ENCODE peak calls at places on chromosomes 12 and 14, in five cellular contexts. V is cardiac muscle cell, G is transverse colon, O is sigmoid colon, U is aorta. F is an unnamed sample.
A peak's percentile ranks its signal among the peaks of the same experiment; 100 is the strongest.

GRCh38 chr14:56181666-56182065 is 63.5 kb downstream of the PELI2 start:
- DNase-seq in V (no peak), G (no peak), O (no peak), U (no peak), F (no peak)

GRCh38 chr12:78680596-78680995 is 184.0 kb upstream of the SYT1 start:
- DNase-seq in V (no peak), G (no peak), O (no peak), U (no peak), F (no peak)

GRCh38 chr14:96391293-96392118 is 422 bp upstream of the AK7 start:
- DNase-seq in V (peak; percentile 98), G (peak; percentile 99), O (peak; percentile 98), U (peak; percentile 98), F (peak; percentile 100)

GRCh38 chr12:127998936-127999467 is 268.0 kb upstream of the TMEM132C start:
- DNase-seq in V (no peak), G (no peak), O (no peak), U (no peak), F (no peak)

GRCh38 chr12:121628037-121628436 is 1.7 kb downstream of the ORAI1 start:
- DNase-seq in V (no peak), G (peak; percentile 55), O (no peak), U (no peak), F (peak; percentile 80)

GRCh38 chr12:21941522-21942376 is 523 bp upstream of the ABCC9 start:
- DNase-seq in V (peak; percentile 58), G (peak; percentile 45), O (peak; percentile 87), U (peak; percentile 72), F (peak; percentile 72)

GRCh38 chr14:74663884-74664283 is 49.0 kb downstream of the AREL1 start:
- DNase-seq in V (no peak), G (no peak), O (peak; percentile 76), U (no peak), F (no peak)

GRCh38 chr12:121578230-121579189 is 2.3 kb downstream of the KDM2B start:
- DNase-seq in V (peak; percentile 48), G (peak; percentile 19), O (peak; percentile 74), U (peak; percentile 64), F (peak; percentile 87)

GRCh38 chr12:42296503-42297109 is 29.3 kb downstream of the ZCRB1 start:
- DNase-seq in V (peak; percentile 18), G (no peak), O (no peak), U (no peak), F (no peak)

GRCh38 chr12:46500673-46501072 is 128.1 kb upstream of the SLC38A2 start:
- DNase-seq in V (no peak), G (no peak), O (no peak), U (no peak), F (no peak)

GRCh38 chr14:90677484-90678045 is 138.7 kb downstream of the TTC7B start:
- DNase-seq in V (peak; percentile 80), G (no peak), O (no peak), U (no peak), F (no peak)

GRCh38 chr12:88328056-88328455 is 185.9 kb downstream of the TMTC3 start:
- DNase-seq in V (no peak), G (no peak), O (no peak), U (no peak), F (no peak)

GRCh38 chr14:81247271-81247766 is 26.6 kb upstream of the GTF2A1 start:
- DNase-seq in V (no peak), G (no peak), O (no peak), U (no peak), F (peak; percentile 61)

GRCh38 chr12:108653082-108653516 is 19.4 kb upstream of the SELPLG start:
- DNase-seq in V (no peak), G (no peak), O (no peak), U (no peak), F (no peak)

GRCh38 chr12:89657090-89657489 is 51.5 kb downstream of the ATP2B1 start:
- DNase-seq in V (no peak), G (no peak), O (no peak), U (no peak), F (no peak)

GRCh38 chr12:6078378-6079083 is 45.9 kb downstream of the VWF start:
- DNase-seq in V (peak; percentile 53), G (no peak), O (no peak), U (no peak), F (peak; percentile 43)

DNA sequence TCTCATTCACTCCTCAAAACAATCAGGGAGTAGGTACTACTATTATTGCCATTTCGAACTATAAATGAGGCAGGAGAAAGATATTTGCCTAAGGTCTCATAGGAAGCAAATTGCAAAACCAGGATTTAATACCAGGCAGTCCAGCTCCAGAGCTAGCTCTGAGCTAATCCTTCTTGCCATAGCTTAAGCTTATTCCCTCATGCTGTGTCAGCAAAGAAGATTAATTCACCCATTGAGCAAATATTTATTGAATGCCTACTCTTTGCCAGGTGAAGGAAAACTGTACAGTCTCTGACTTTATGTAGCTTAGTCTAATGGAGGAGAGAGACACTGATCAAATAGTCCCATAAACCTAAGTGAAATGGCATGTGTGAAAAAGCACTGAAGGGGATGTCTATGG is 19.5 kb downstream of the KCNA5 start:
- DNase-seq in V (no peak), G (no peak), O (no peak), U (no peak), F (no peak)
- H3K4me1 ChIP-seq in V (peaks cover 46% of the 10 kb centered on the region), G (no peaks in the 10 kb centered on the region), O (no peaks in the 10 kb centered on the region), U (no peaks in the 10 kb centered on the region), F (no peaks in the 10 kb centered on the region)

DNA sequence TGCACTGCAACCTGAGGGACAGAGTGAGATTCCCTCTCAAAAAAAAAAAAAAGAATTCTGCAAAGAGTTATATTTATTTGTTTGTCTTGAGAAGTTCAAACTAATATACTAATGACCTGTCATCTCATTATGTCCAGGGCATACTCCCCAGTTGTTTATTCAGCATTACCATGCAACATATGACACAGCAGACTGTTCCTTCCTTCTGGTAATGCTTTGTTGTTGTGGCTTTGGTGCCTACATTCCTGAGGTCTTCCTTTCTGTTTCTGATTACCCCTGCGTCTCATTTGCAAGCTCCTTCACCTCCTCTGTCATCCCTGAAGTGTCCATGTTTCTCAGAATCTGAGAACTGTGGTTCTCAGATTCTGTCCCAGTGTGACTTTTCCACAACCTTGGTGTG is 55.3 kb downstream of the DERA start:
- DNase-seq in V (peak; percentile 17), G (no peak), O (no peak), U (no peak), F (no peak)
- H3K4me1 ChIP-seq in V (no peaks in the 10 kb centered on the region), G (no peaks in the 10 kb centered on the region), O (no peaks in the 10 kb centered on the region), U (no peaks in the 10 kb centered on the region), F (no peaks in the 10 kb centered on the region)

GRCh38 chr14:36066636-36067035 is 109.9 kb downstream of the PTCSC3 start:
- DNase-seq in V (no peak), G (no peak), O (no peak), U (no peak), F (no peak)

GRCh38 chr14:36070056-36071043 is 106.2 kb downstream of the PTCSC3 start:
- DNase-seq in V (peak; percentile 71), G (peak; percentile 54), O (no peak), U (no peak), F (no peak)

GRCh38 chr14:36067428-36068187 is 108.9 kb downstream of the PTCSC3 start:
- DNase-seq in V (no peak), G (no peak), O (no peak), U (no peak), F (no peak)

GRCh38 chr14:36069535-36069900 is 107.0 kb downstream of the PTCSC3 start:
- DNase-seq in V (peak; percentile 43), G (no peak), O (no peak), U (no peak), F (no peak)

DNA sequence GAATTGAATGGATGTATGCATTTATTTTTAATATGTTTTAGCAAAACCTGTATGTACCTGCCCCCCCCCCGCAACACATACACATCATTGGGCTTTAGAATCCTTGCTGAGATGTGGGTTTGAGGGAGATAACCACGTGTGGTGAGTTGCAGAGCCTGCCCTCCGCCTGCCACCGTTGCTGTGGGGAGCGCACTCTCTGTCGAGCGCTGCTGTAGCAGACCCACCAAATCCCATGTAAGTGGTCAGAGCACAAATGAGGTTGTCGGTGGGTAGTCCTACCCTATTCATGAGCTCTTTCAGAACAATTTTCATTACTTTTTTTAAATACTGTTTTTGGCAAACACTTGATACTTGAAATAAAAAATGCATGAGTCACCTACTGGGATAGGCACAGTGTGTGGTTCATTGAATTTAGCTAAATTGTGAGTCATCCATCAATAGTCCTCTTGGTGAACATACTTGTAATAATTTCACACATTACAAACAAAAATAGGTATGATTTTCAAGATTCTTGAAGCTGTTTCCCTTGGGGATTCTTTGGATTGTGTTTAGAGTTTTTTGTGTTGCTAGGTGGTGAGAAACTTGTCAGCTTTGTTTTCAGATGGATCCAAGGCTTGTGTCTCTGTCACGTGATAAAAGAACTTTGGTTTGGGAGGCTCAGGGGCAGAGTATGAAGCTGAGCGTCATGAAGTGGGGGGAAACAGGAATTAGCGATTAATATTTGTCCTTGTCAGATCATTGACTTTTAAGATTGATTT is 107.6 kb downstream of the PTCSC3 start:
- DNase-seq in V (peak; percentile 1), G (no peak), O (no peak), U (no peak), F (no peak)
- H3K4me1 ChIP-seq in V (no peaks in the 10 kb centered on the region), G (no peaks in the 10 kb centered on the region), O (no peaks in the 10 kb centered on the region), U (peaks cover 4% of the 10 kb centered on the region), F (no peaks in the 10 kb centered on the region)

GRCh38 chr12:52613363-52614030 is 4.9 kb downstream of the KRT73 start:
- DNase-seq in V (no peak), G (no peak), O (no peak), U (no peak), F (no peak)

GRCh38 chr12:52615912-52616311 is 2.4 kb downstream of the KRT73 start:
- DNase-seq in V (no peak), G (no peak), O (no peak), U (no peak), F (no peak)

GRCh38 chr12:52616680-52617402 is 1.5 kb downstream of the KRT73 start:
- DNase-seq in V (no peak), G (no peak), O (no peak), U (no peak), F (no peak)

GRCh38 chr12:52614381-52615207 is 3.8 kb downstream of the KRT73 start:
- DNase-seq in V (no peak), G (no peak), O (no peak), U (no peak), F (no peak)

DNA sequence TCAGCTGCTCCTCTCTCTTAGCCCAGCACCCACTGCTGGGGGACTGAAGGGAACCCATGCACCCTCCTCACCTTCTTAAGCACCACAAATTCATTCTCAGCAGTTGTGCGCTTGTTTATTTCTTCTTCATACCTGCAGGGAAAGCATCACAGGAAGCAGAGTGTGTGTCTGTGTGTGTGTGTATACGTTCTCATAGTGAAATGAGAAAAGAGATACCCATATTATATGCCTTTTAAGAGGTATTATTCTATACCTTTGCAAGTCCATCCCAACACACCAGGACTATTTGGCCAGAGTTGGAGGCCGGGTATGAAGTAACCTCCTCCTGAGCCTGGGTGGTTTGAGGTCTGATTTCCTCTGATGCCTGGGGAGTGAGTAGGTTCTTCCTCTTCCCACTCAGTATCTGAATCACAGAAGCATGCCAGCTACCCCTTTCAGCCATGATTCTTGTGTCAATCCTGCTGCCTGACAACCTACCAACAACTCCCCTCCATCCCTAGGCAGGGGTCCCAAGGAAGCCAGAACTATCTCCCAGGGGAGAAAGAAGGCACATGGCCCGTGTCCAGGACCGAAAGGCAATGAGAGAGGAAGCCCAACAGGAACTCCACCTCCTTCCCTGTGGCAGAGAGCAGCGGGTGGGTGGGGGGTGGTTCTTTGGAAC is 3.0 kb downstream of the KRT73 start:
- DNase-seq in V (peak; percentile 13), G (no peak), O (no peak), U (no peak), F (no peak)
- H3K4me1 ChIP-seq in V (no peaks in the 10 kb centered on the region), G (no peaks in the 10 kb centered on the region), O (no peaks in the 10 kb centered on the region), U (no peaks in the 10 kb centered on the region), F (no peaks in the 10 kb centered on the region)